ENCODE peak calls at places on chromosomes 11 and 22, in six cellular contexts. A is body of pancreas; O is effector memory CD4-positive, alpha-beta T cell; J is GM12878; Q is MM.1S; D is small intestine. P is an unnamed sample. For H3K36me3, the result is how much of the 10 kb centered on the place peaks cover.

GRCh38 chr11:19595840-19596751 is 116.5 kb upstream of the NAV2 start:
- DNase-seq in J (no peak), D (no peak), O (no peak), Q (no peak), A (no peak), P (no peak)

GRCh38 chr11:33779849-33780528 is 5.7 kb upstream of the FBXO3 start:
- DNase-seq in A (peak), Q (no peak), D (no peak), O (no peak), J (no peak), P (no peak)

GRCh38 chr11:12329797-12330196 is 47.6 kb upstream of the PARVA start:
- DNase-seq in J (no peak), D (no peak), O (no peak), Q (no peak), A (no peak), P (no peak)

GRCh38 chr11:131511794-131512193 is 141.4 kb downstream of the NTM start:
- DNase-seq in A (peak), O (no peak), Q (peak), D (peak), J (no peak), P (no peak)

GRCh38 chr11:132078230-132078629 is 707.8 kb downstream of the NTM start:
- DNase-seq in A (no peak), D (no peak), J (no peak), O (no peak), Q (no peak), P (no peak)

GRCh38 chr11:69948256-69949141 is 129.3 kb upstream of the FGF3 start:
- DNase-seq in O (no peak), J (no peak), A (peak), Q (no peak), D (peak), P (no peak)

GRCh38 chr22:23696326-23696851 is 5.6 kb downstream of the RGL4 start:
- DNase-seq in J (peak), Q (no peak), A (no peak), D (peak), O (peak), P (peak)

GRCh38 chr11:130789241-130789640 is 127.0 kb downstream of the SNX19 start:
- DNase-seq in J (no peak), D (no peak), Q (no peak), O (no peak), A (no peak), P (no peak)

GRCh38 chr22:36900880-36901279 is 12.5 kb upstream of the CSF2RB start:
- DNase-seq in O (no peak), D (no peak), Q (no peak), A (no peak), J (no peak), P (no peak)

GRCh38 chr11:72771507-72771906 is 19.3 kb upstream of the ARAP1 start:
- DNase-seq in O (no peak), A (no peak), D (no peak), J (no peak), Q (no peak), P (no peak)

GRCh38 chr11:134333312-134333711 is 1.5 kb downstream of the GLB1L2 start:
- DNase-seq in D (no peak), O (no peak), J (no peak), Q (no peak), A (no peak), P (no peak)

GRCh38 chr11:120196857-120197253 is 14.0 kb upstream of the OAF start:
- DNase-seq in O (no peak), Q (no peak), A (no peak), J (no peak), D (no peak), P (no peak)

GRCh38 chr11:7490054-7490453 is 4.7 kb downstream of the OLFML1 start:
- DNase-seq in D (no peak), J (no peak), Q (no peak), A (no peak), O (no peak), P (no peak)

DNA sequence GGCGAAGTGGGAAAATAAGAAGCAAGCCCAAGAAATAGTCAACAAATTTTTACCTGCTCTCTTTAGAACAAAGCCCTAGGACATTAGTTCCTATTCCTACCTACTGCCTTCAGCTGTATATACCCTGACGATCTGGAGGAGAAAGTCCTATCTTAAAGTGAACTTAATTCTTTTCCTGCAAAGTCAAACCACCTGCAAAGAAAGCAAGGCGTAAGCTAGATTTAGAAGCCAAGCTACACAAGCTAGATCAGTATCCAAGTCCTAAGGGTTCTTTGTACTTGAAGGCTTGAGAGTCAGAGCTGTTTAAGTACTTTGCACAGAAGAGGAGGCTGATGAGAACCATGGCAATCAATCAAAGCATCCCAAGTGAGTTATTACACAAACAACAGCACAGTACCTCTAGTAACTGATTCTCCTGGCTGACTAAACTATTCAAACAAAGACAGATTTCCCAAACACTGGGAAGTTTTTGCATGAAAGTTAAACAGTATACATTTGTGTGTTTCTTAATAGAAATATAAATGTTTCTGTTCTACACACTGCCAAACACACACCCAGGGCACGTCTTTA is 1.9 kb downstream of the CDON start:
- DNase-seq in Q (no peak), D (no peak), A (no peak), O (no peak), J (no peak), P (no peak)
- H3K4me3 ChIP-seq in Q (no peak), D (no peak), A (no peak), O (no peak), J (no peak), P (no peak)

GRCh38 chr11:45036733-45037132 is 86.0 kb upstream of the TP53I11 start:
- DNase-seq in O (no peak), A (no peak), D (no peak), J (no peak), Q (no peak), P (no peak)

GRCh38 chr11:45038923-45039322 is 88.2 kb upstream of the TP53I11 start:
- DNase-seq in Q (no peak), A (no peak), O (no peak), D (no peak), J (no peak), P (no peak)

GRCh38 chr11:45036010-45036409 is 85.3 kb upstream of the TP53I11 start:
- DNase-seq in A (no peak), Q (no peak), D (no peak), O (no peak), J (no peak), P (no peak)

GRCh38 chr11:45035440-45035839 is 84.8 kb upstream of the TP53I11 start:
- DNase-seq in O (no peak), A (no peak), Q (no peak), J (no peak), D (no peak), P (no peak)

DNA sequence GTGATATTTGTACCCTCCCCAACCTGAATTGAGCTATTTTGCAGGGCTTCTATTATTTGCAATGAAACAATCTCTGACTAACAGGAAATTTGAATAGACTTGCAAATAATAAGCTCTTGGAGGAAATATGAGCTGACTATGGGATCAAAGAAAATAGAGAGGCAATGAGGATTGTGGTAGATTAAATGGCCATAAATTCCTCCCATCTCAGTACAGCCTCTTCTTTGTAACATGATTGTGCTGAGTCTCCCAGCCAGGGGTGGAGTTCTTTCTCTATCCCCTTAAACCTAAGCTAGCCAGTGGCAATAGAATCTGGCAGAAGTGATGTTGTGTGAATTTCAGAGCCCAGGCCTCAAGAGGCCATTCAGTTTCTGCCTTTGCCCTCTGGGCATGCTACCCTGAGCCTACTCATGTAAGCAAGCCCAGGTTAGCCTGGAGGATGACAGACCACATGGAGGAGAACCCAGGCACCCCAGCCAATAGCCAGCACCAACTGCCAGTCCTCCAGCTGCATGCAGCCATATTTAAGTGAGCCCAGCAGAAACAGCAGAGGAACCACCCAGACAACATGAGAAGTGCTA is 86.8 kb upstream of the TP53I11 start:
- DNase-seq in J (no peak), A (no peak), O (no peak), D (no peak), Q (no peak), P (no peak)
- H3K27ac ChIP-seq in J (no peak), A (no peak), O (no peak), D (no peak), Q (no peak), P (no peak)

GRCh38 chr11:83172551-83172950 is 15.6 kb downstream of the PCF11 start:
- DNase-seq in Q (no peak), J (no peak), O (no peak), D (no peak), A (no peak), P (no peak)
- H3K36me3 ChIP-seq in Q (under half), J (under half), O (under half), D (under half), A (under half), P (half or more)

GRCh38 chr11:73980001-73980960 is 2.4 kb downstream of the UCP2 start:
- DNase-seq in J (peak), O (peak), D (peak), A (peak), Q (peak), P (peak)
- H3K4me3 ChIP-seq in J (peak), O (peak), D (peak), A (no peak), Q (peak), P (peak)

GRCh38 chr22:38250642-38251354 is 22.0 kb downstream of the TMEM184B start:
- DNase-seq in O (no peak), D (no peak), Q (no peak), A (no peak), J (no peak), P (no peak)
- H3K27ac ChIP-seq in O (no peak), D (peak), Q (peak), A (no peak), J (no peak), P (no peak)

GRCh38 chr22:43530864-43531201 is 119.0 kb downstream of the MPPED1 start:
- DNase-seq in J (no peak), O (no peak), D (no peak), Q (no peak), A (no peak), P (no peak)

GRCh38 chr22:43533131-43533530 is 121.3 kb downstream of the MPPED1 start:
- DNase-seq in D (no peak), A (no peak), O (no peak), Q (no peak), J (no peak), P (no peak)

GRCh38 chr22:43533656-43534428 is 122.0 kb downstream of the MPPED1 start:
- DNase-seq in J (no peak), D (no peak), Q (no peak), A (no peak), O (no peak), P (no peak)

GRCh38 chr22:43531651-43532050 is 119.8 kb downstream of the MPPED1 start:
- DNase-seq in O (no peak), Q (no peak), D (no peak), J (no peak), A (no peak), P (no peak)

GRCh38 chr22:43532301-43533050 is 120.7 kb downstream of the MPPED1 start:
- DNase-seq in D (no peak), A (no peak), Q (no peak), J (no peak), O (no peak), P (no peak)
- H3K36me3 ChIP-seq in D (under half), A (under half), Q (under half), J (under half), O (under half), P (under half)